ENCODE peak calls at places on chromosome 17, in four cellular contexts. Q is CD8-positive, alpha-beta T cell; J is colonic mucosa; K is brain microvascular endothelial cell. E is an unnamed sample.

GRCh38 chr17:33637534-33637933 is 344.4 kb upstream of the ASIC2 start:
- DNase-seq in Q (no peak), K (no peak), J (no peak), E (no peak)

GRCh38 chr17:13030459-13031305 is 12.9 kb upstream of the ELAC2 start:
- DNase-seq in Q (peak; percentile 36), J (peak; percentile 47), K (peak; percentile 47), E (peak; percentile 71)

GRCh38 chr17:73427198-73427597 is 115.4 kb upstream of the CDC42EP4 start:
- DNase-seq in J (no peak), Q (no peak), K (no peak), E (no peak)

GRCh38 chr17:66002807-66003206 is 189.1 kb downstream of the CEP112 start:
- DNase-seq in Q (no peak), J (no peak), K (no peak), E (peak; percentile 21)

GRCh38 chr17:69539781-69540319 is 125.4 kb downstream of the MAP2K6 start:
- DNase-seq in K (peak; percentile 25), J (peak; percentile 39), Q (no peak), E (peak; percentile 53)

GRCh38 chr17:82228278-82228841 is 482 bp upstream of the SLC16A3 start:
- DNase-seq in K (no peak), J (peak; percentile 78), Q (peak; percentile 60), E (no peak)

GRCh38 chr17:29219378-29220047 is 27.1 kb upstream of the CRYBA1 start:
- DNase-seq in J (peak; percentile 79), K (peak; percentile 80), Q (peak; percentile 75), E (peak; percentile 85)

GRCh38 chr17:4536742-4537411 is 18.3 kb downstream of the MYBBP1A start:
- DNase-seq in J (no peak), Q (no peak), K (no peak), E (peak; percentile 75)

GRCh38 chr17:77527836-77528505 is 387.2 kb downstream of the SEC14L1 start:
- DNase-seq in J (no peak), Q (no peak), K (no peak), E (no peak)

GRCh38 chr17:48059125-48059668 is 11.0 kb downstream of the NFE2L1 start:
- DNase-seq in J (no peak), Q (no peak), K (no peak), E (no peak)

GRCh38 chr17:74245818-74246204 is 28.2 kb upstream of the DNAI2 start:
- DNase-seq in K (no peak), Q (no peak), J (no peak), E (no peak)

GRCh38 chr17:8160224-8160577 is 2.5 kb downstream of the VAMP2 start:
- DNase-seq in K (no peak), Q (no peak), J (no peak), E (no peak)

GRCh38 chr17:11608396-11608795 is 10.1 kb downstream of the DNAH9 start:
- DNase-seq in J (peak; percentile 80), Q (no peak), K (peak; percentile 6), E (no peak)

GRCh38 chr17:61755668-61756067 is 107.7 kb downstream of the BRIP1 start:
- DNase-seq in J (no peak), K (no peak), Q (no peak), E (no peak)

GRCh38 chr17:43791589-43791988 is 11.4 kb downstream of the CFAP97D1 start:
- DNase-seq in J (no peak), Q (no peak), K (peak; percentile 31), E (peak; percentile 59)

GRCh38 chr17:6305613-6306360 is 129.1 kb downstream of the AIPL1 start:
- DNase-seq in K (no peak), J (no peak), Q (no peak), E (no peak)

GRCh38 chr17:35046740-35047283 is 16.7 kb downstream of the RFFL start:
- DNase-seq in Q (peak; percentile 55), J (no peak), K (peak; percentile 31), E (peak; percentile 71)

GRCh38 chr17:8894673-8895578 is 27.5 kb upstream of the PIK3R6 start:
- DNase-seq in Q (peak; percentile 48), J (peak; percentile 59), K (peak; percentile 74), E (peak; percentile 79)

GRCh38 chr17:29078183-29079045 is 35.5 kb downstream of the PIPOX start:
- DNase-seq in J (no peak), Q (no peak), K (no peak), E (peak; percentile 48)

GRCh38 chr17:79789943-79790804 is 6.7 kb downstream of the CBX8 start:
- DNase-seq in J (no peak), Q (no peak), K (no peak), E (no peak)

GRCh38 chr17:42773290-42774035 is at the start of gene VPS25:
- DNase-seq in K (peak; percentile 68), Q (peak; percentile 78), J (peak; percentile 86), E (peak; percentile 89)

GRCh38 chr17:44219636-44220210 is at the start of gene UBTF:
- DNase-seq in J (no peak), K (peak; percentile 36), Q (peak; percentile 71), E (peak; percentile 72)

GRCh38 chr17:69757794-69758430 is 317.1 kb upstream of the KCNJ16 start:
- DNase-seq in J (no peak), Q (no peak), K (peak; percentile 47), E (peak; percentile 71)

GRCh38 chr17:55219939-55220338 is 44.8 kb upstream of the HLF start:
- DNase-seq in Q (no peak), J (no peak), K (no peak), E (peak; percentile 39)

GRCh38 chr17:79628861-79629547 is 18.2 kb upstream of the RBFOX3 start:
- DNase-seq in K (no peak), J (no peak), Q (peak; percentile 6), E (no peak)

GRCh38 chr17:8985054-8985701 is 19.7 kb upstream of the PIK3R5 start:
- DNase-seq in Q (no peak), K (no peak), J (no peak), E (no peak)

GRCh38 chr17:43308999-43309398 is 75.2 kb upstream of the RNU2-1 start:
- DNase-seq in Q (peak; percentile 5), J (peak; percentile 12), K (no peak), E (no peak)

GRCh38 chr17:39001703-39002637 is 34.8 kb upstream of the FBXO47 start:
- DNase-seq in K (peak; percentile 57), J (peak; percentile 60), Q (no peak), E (peak; percentile 94)

GRCh38 chr17:81044764-81045589 is 10.0 kb downstream of the BAIAP2 start:
- DNase-seq in K (peak; percentile 79), Q (no peak), J (peak; percentile 80), E (peak; percentile 75)

DNA sequence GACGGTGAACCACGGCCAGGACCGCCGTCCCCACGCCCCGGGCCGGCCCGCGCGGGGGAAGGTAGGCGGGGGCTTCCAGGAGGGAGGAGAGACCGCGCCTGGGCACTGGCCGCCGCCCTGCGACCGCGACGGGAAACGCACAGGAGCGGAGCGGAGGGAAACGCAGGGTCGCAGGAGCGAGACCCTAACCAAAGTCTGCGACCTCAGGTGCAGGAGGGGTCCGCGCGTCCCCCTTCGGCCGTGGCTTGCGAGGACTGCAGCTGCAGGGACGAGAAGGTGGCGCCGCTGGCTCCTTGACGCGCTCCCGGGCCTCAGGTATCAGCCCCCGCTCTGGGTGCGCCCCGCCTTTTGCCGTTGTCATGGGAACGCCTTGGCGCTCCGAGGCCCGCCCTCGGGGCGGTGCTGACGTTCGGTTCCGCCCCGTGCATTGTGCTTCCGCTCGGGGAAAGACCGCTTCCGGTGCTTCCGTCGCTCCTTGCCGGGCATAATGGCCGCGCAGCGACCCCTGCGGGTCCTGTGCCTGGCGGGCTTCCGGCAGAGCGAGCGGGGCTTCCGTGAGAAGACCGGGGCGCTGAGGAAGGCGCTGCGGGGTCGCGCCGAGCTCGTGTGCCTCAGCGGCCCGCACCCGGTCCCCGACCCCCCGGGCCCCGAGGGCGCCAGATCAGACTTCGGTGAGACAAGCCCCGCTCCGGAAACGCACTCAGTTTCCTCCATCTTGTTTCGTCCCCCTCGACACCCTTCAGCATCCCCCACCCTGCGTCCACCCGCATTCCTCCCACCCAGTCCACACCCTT is at the start of gene OVCA2:
- DNase-seq in J (peak; percentile 97), Q (peak; percentile 98), K (peak; percentile 87), E (peak; percentile 96)
- TF ChIP-seq CTCF in J (peak; percentile 35), Q (peak; percentile 42), K (peak; percentile 59), E (peak; percentile 39)

GRCh38 chr17:64020068-64020766 is at the start of gene ICAM2:
- DNase-seq in Q (peak; percentile 92), K (no peak), J (peak; percentile 67), E (no peak)
- TF ChIP-seq CTCF in Q (no peak), K (no peak), J (no peak), E (no peak)

GRCh38 chr17:10117581-10118001 is 80.8 kb downstream of the GAS7 start:
- DNase-seq in Q (peak; percentile 24), J (no peak), K (no peak), E (no peak)
- TF ChIP-seq CTCF in Q (no peak), J (no peak), K (no peak), E (no peak)

GRCh38 chr17:2364132-2365116 is 27.1 kb downstream of the SGSM2 start:
- DNase-seq in Q (no peak), K (no peak), J (no peak), E (no peak)

GRCh38 chr17:2369039-2369438 is 31.7 kb downstream of the SGSM2 start:
- DNase-seq in Q (no peak), K (no peak), J (no peak), E (peak; percentile 56)

GRCh38 chr17:2368383-2368782 is 31.1 kb downstream of the SGSM2 start:
- DNase-seq in Q (no peak), J (no peak), K (no peak), E (no peak)

GRCh38 chr17:2365132-2365531 is 27.8 kb downstream of the SGSM2 start:
- DNase-seq in K (no peak), Q (no peak), J (no peak), E (no peak)

DNA sequence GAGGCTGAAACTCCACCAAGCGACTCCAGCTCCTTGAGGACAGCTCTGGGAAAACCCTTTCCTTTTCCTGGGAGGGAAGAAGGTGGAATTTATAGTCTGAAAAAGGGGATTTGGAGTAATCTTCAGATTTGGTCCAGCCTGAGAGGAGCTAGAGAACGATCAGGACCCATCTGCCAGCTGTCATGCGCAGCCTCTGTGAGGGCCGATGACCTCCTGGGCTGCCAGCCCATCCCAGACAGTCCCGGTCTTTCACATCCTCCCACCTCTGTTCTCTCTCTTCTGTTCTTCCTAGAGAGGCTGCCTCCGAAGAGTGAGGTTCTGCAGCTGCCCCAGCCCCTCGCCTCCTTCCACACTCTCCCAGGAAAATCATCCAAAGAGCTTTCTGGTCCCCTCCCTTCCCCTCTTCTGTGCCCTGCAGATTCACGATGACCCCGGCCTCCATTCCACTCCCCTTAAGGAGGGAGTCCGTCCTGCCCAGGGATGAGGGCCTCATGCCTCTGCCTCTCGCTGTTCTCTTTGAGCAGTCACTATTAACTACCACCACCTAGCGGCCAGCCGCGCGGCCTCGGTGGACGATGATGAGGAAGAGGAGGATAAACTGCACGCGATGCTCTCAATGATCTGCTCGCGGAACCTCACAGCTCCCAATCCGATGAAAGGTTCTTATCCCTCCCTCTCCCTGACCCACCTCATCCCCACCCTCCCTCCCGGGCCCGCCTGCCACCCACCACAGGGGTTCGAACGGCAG is 29.6 kb downstream of the SGSM2 start:
- DNase-seq in K (no peak), J (no peak), Q (no peak), E (no peak)
- TF ChIP-seq CTCF in K (peak; percentile 63), J (no peak), Q (no peak), E (peak; percentile 16)

GRCh38 chr17:50148226-50149098 is 2.0 kb downstream of the PPP1R9B start:
- DNase-seq in K (no peak), J (peak; percentile 79), Q (peak; percentile 74), E (peak; percentile 37)
- TF ChIP-seq CTCF in K (peak; percentile 45), J (no peak), Q (no peak), E (no peak)